ENCODE peak calls at places on chromosome 4, in ten cellular contexts. C is amniotic epithelial cell; L is effector CD4-positive, alpha-beta T cell; U is K562; W is fibroblast of mammary gland; S is fibroblast of lung; V is NCI-H1930; M is NCI-H460; B is GM13977; P is activated naive CD4-positive, alpha-beta T cell treated with anti-CD3 and anti-CD28 coated beads, Interleukin-2, amount 10 ng/mL, durations not matched to agents 7 days and 5 days. K is an unnamed sample.
A peak's percentile ranks its signal among the peaks of the same experiment; 100 is the strongest.

GRCh38 chr4:142402925-142403324 is 443.2 kb downstream of the INPP4B start:
- DNase-seq in C (peak; percentile 31), L (no peak), U (no peak), W (peak; percentile 55), S (peak; percentile 46), V (no peak), M (no peak), B (no peak), P (peak; percentile 31), K (no peak)

GRCh38 chr4:92825186-92825715 is 521.5 kb downstream of the GRID2 start:
- DNase-seq in C (no peak), L (no peak), U (no peak), W (no peak), S (no peak), V (no peak), M (no peak), B (no peak), P (no peak), K (no peak)

GRCh38 chr4:111519683-111520082 is 625.6 kb upstream of the FAM241A start:
- DNase-seq in C (no peak), L (no peak), U (no peak), W (no peak), S (no peak), V (no peak), M (no peak), B (no peak), P (no peak), K (no peak)

GRCh38 chr4:117968606-117969005 is 65.7 kb upstream of the NDST3 start:
- DNase-seq in C (no peak), L (no peak), U (no peak), W (no peak), S (no peak), V (no peak), M (no peak), B (no peak), P (no peak), K (no peak)

GRCh38 chr4:158597879-158598596 is 73.6 kb downstream of the C4orf46 start:
- DNase-seq in C (no peak), L (no peak), U (peak; percentile 13), W (no peak), S (no peak), V (no peak), M (no peak), B (no peak), P (no peak), K (no peak)

GRCh38 chr4:121814756-121815155 is 8.9 kb downstream of the CCNA2 start:
- DNase-seq in C (no peak), L (no peak), U (no peak), W (no peak), S (peak; percentile 46), V (no peak), M (no peak), B (no peak), P (no peak), K (no peak)

GRCh38 chr4:148923881-148924280 is 481.7 kb upstream of the NR3C2 start:
- DNase-seq in C (no peak), L (no peak), U (no peak), W (no peak), S (no peak), V (no peak), M (no peak), B (no peak), P (no peak), K (no peak)

GRCh38 chr4:153205028-153205648 is 895 bp downstream of the TRIM2 start:
- DNase-seq in C (no peak), L (peak; percentile 28), U (no peak), W (no peak), S (no peak), V (no peak), M (no peak), B (no peak), P (peak; percentile 50), K (peak; percentile 79)

GRCh38 chr4:166146806-166147540 is 273.9 kb downstream of the TLL1 start:
- DNase-seq in C (peak; percentile 73), L (no peak), U (no peak), W (no peak), S (no peak), V (no peak), M (no peak), B (no peak), P (no peak), K (no peak)

GRCh38 chr4:137635596-137635995 is 103.3 kb upstream of the PCDH18 start:
- DNase-seq in C (peak; percentile 26), L (no peak), U (no peak), W (peak; percentile 48), S (no peak), V (no peak), M (no peak), B (no peak), P (no peak), K (no peak)

GRCh38 chr4:61553562-61554125 is 353.5 kb downstream of the ADGRL3 start:
- DNase-seq in C (no peak), L (no peak), U (no peak), W (no peak), S (no peak), V (no peak), M (no peak), B (no peak), P (no peak), K (no peak)

GRCh38 chr4:72631296-72631695 is 62.3 kb upstream of the ADAMTS3 start:
- DNase-seq in C (peak; percentile 98), L (no peak), U (peak; percentile 7), W (peak; percentile 91), S (peak; percentile 96), V (no peak), M (no peak), B (no peak), P (no peak), K (no peak)

GRCh38 chr4:175308236-175308635 is 390.1 kb downstream of the ADAM29 start:
- DNase-seq in C (no peak), L (no peak), U (no peak), W (peak; percentile 51), S (peak; percentile 58), V (no peak), M (no peak), B (no peak), P (no peak), K (no peak)

GRCh38 chr4:159097144-159097543 is 5.7 kb upstream of the RAPGEF2 start:
- DNase-seq in C (no peak), L (no peak), U (no peak), W (no peak), S (no peak), V (no peak), M (no peak), B (no peak), P (no peak), K (no peak)

GRCh38 chr4:183718876-183719275 is 59.8 kb downstream of the TRAPPC11 start:
- DNase-seq in C (no peak), L (no peak), U (no peak), W (no peak), S (no peak), V (no peak), M (no peak), B (no peak), P (no peak), K (no peak)

GRCh38 chr4:181637186-181638105 is 605.8 kb upstream of the TENM3 start:
- DNase-seq in C (no peak), L (no peak), U (no peak), W (peak; percentile 93), S (peak; percentile 58), V (no peak), M (no peak), B (no peak), P (no peak), K (no peak)

GRCh38 chr4:176753049-176753448 is 39.7 kb downstream of the VEGFC start:
- DNase-seq in C (no peak), L (no peak), U (no peak), W (peak; percentile 98), S (peak; percentile 92), V (no peak), M (peak; percentile 95), B (no peak), P (no peak), K (no peak)

GRCh38 chr4:70734168-70734954 is 12.6 kb downstream of the RUFY3 start:
- DNase-seq in C (peak; percentile 76), L (peak; percentile 12), U (no peak), W (peak; percentile 55), S (peak; percentile 60), V (no peak), M (no peak), B (peak; percentile 64), P (peak; percentile 67), K (no peak)

GRCh38 chr4:168264903-168265302 is 53.6 kb downstream of the DDX60 start:
- DNase-seq in C (no peak), L (no peak), U (no peak), W (no peak), S (no peak), V (no peak), M (no peak), B (no peak), P (no peak), K (no peak)

GRCh38 chr4:73978886-73979285 is 2.9 kb downstream of the PF4 start:
- DNase-seq in C (peak; percentile 95), L (no peak), U (no peak), W (peak; percentile 88), S (peak; percentile 93), V (no peak), M (no peak), B (no peak), P (no peak), K (no peak)

GRCh38 chr4:57064811-57065711 is 45.1 kb downstream of the IGFBP7 start:
- DNase-seq in C (peak; percentile 86), L (no peak), U (no peak), W (peak; percentile 96), S (peak; percentile 99), V (no peak), M (peak; percentile 36), B (no peak), P (no peak), K (no peak)

GRCh38 chr4:53132117-53132889 is 233.6 kb downstream of the SCFD2 start:
- DNase-seq in C (no peak), L (no peak), U (no peak), W (peak; percentile 66), S (no peak), V (no peak), M (no peak), B (peak; percentile 34), P (no peak), K (no peak)

GRCh38 chr4:15042529-15043167 is 40.4 kb downstream of the CPEB2 start:
- DNase-seq in C (no peak), L (no peak), U (no peak), W (no peak), S (peak; percentile 59), V (no peak), M (no peak), B (no peak), P (no peak), K (no peak)

GRCh38 chr4:145839151-145839550 is 99.5 kb downstream of the ZNF827 start:
- DNase-seq in C (peak; percentile 90), L (no peak), U (no peak), W (no peak), S (peak; percentile 83), V (no peak), M (no peak), B (no peak), P (no peak), K (no peak)

GRCh38 chr4:96009720-96010119 is 169.8 kb downstream of the PDHA2 start:
- DNase-seq in C (peak; percentile 63), L (no peak), U (no peak), W (peak; percentile 54), S (peak; percentile 74), V (no peak), M (no peak), B (no peak), P (no peak), K (no peak)

GRCh38 chr4:12644261-12644660 is 839.9 kb downstream of the RAB28 start:
- DNase-seq in C (no peak), L (no peak), U (no peak), W (no peak), S (no peak), V (no peak), M (no peak), B (no peak), P (no peak), K (no peak)

GRCh38 chr4:151908734-151909497 is 148.1 kb upstream of the GATB start:
- DNase-seq in C (no peak), L (no peak), U (no peak), W (no peak), S (no peak), V (no peak), M (no peak), B (peak; percentile 18), P (no peak), K (no peak)

GRCh38 chr4:1569461-1570151 is 114.5 kb downstream of the FAM53A start:
- DNase-seq in C (no peak), L (no peak), U (no peak), W (no peak), S (no peak), V (no peak), M (no peak), B (no peak), P (no peak), K (no peak)

K was measured in NCI-H1048.